ENCODE peak calls at places on chromosomes 11 and 22, in four cellular contexts. R is HepG2, K is K562, B is H1. N is an unnamed sample.

GRCh38 chr11:62147545-62147944 is 23.7 kb downstream of the INCENP start:
- DNase-seq in K (no peak), B (no peak), R (no peak), N (no peak)

GRCh38 chr22:32819120-32819519 is 17.6 kb downstream of the TIMP3 start:
- DNase-seq in R (no peak), K (no peak), B (no peak), N (no peak)

GRCh38 chr11:68010058-68011041 is at the start of gene ALDH3B1:
- DNase-seq in R (peak), B (no peak), K (peak), N (peak)

GRCh38 chr11:96310236-96310635 is 32.8 kb downstream of the MAML2 start:
- DNase-seq in R (no peak), K (no peak), B (no peak), N (no peak)

GRCh38 chr11:109421981-109422590 is at the start of gene C11orf87:
- DNase-seq in K (no peak), R (no peak), B (peak), N (no peak)

GRCh38 chr11:121761171-121761570 is 308.4 kb upstream of the SORL1-AS1 start:
- DNase-seq in R (no peak), K (no peak), B (no peak), N (no peak)

GRCh38 chr11:117941163-117941707 is 12.0 kb upstream of the TMPRSS13 start:
- DNase-seq in B (no peak), R (no peak), K (no peak), N (no peak)

GRCh38 chr22:50505776-50506610 is 1.5 kb downstream of the LMF2 start:
- DNase-seq in R (no peak), K (no peak), B (no peak), N (no peak)

GRCh38 chr11:131677832-131678470 is 307.5 kb downstream of the NTM start:
- DNase-seq in K (no peak), B (no peak), R (no peak), N (no peak)

GRCh38 chr11:3161720-3162409 is 3.2 kb downstream of the OSBPL5 start:
- DNase-seq in K (no peak), B (no peak), R (no peak), N (no peak)

GRCh38 chr22:44000123-44000522 is 24.0 kb upstream of the PARVB start:
- DNase-seq in K (no peak), B (no peak), R (peak), N (no peak)

GRCh38 chr11:3109921-3110706 is 52.9 kb upstream of the CARS1 start:
- DNase-seq in K (peak), B (peak), R (peak), N (peak)

GRCh38 chr11:2211113-2211971 is 39.7 kb upstream of the TH start:
- DNase-seq in R (peak), B (no peak), K (no peak), N (no peak)

GRCh38 chr22:20766530-20766929 is 7.4 kb upstream of the SERPIND1 start:
- DNase-seq in R (no peak), K (no peak), B (no peak), N (no peak)

GRCh38 chr11:132158696-132159095 is 788.3 kb downstream of the NTM start:
- DNase-seq in K (no peak), R (no peak), B (no peak), N (no peak)

GRCh38 chr11:126257764-126258163 is 10.9 kb downstream of the SRPRA start:
- DNase-seq in K (no peak), B (no peak), R (no peak), N (no peak)

DNA sequence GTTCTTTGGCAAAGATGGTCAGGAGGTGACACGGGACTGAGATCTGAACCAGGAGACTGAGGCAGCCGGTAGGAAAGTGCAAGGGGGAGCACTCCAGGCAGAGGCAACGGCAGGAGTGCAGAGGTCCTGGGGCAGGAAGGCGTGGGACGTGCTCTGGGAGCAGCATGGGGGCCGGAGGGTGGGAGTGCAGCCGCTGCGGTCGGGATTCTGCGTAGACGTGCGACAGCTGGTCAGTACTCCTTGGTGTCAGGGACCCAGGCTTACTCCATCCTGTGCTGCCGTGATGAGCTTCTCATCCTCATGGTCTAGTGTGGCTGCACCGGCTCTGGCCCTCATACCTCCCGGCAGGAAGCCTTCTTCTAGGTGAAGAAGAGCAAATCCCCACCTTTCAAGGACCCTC is 16.9 kb upstream of the TRMU start:
- DNase-seq in R (no peak), K (no peak), B (no peak), N (no peak)
- TF ChIP-seq RFX5 in R (no peak), K (no peak), B (no peak), N (no peak)

GRCh38 chr11:85717360-85717927 is 31.4 kb upstream of the CCDC89 start:
- DNase-seq in B (no peak), R (no peak), K (no peak), N (no peak)

GRCh38 chr11:85723088-85723487 is 37.1 kb upstream of the CCDC89 start:
- DNase-seq in B (no peak), K (no peak), R (no peak), N (no peak)

GRCh38 chr11:85721191-85721590 is 35.2 kb upstream of the CCDC89 start:
- DNase-seq in K (no peak), R (no peak), B (no peak), N (no peak)

GRCh38 chr11:85718991-85719807 is 33.2 kb upstream of the CCDC89 start:
- DNase-seq in B (peak), R (peak), K (no peak), N (peak)

GRCh38 chr11:85718126-85718943 is 32.3 kb upstream of the CCDC89 start:
- DNase-seq in R (no peak), B (no peak), K (no peak), N (no peak)
- TF ChIP-seq JUN in R (no peak), B (no peak), K (no peak), N (no peak)

GRCh38 chr11:120131941-120132644 is 5.8 kb downstream of the TRIM29 start:
- DNase-seq in R (peak), B (no peak), K (no peak), N (no peak)
- TF ChIP-seq RFX5 in R (no peak), B (no peak), K (no peak), N (no peak)

DNA sequence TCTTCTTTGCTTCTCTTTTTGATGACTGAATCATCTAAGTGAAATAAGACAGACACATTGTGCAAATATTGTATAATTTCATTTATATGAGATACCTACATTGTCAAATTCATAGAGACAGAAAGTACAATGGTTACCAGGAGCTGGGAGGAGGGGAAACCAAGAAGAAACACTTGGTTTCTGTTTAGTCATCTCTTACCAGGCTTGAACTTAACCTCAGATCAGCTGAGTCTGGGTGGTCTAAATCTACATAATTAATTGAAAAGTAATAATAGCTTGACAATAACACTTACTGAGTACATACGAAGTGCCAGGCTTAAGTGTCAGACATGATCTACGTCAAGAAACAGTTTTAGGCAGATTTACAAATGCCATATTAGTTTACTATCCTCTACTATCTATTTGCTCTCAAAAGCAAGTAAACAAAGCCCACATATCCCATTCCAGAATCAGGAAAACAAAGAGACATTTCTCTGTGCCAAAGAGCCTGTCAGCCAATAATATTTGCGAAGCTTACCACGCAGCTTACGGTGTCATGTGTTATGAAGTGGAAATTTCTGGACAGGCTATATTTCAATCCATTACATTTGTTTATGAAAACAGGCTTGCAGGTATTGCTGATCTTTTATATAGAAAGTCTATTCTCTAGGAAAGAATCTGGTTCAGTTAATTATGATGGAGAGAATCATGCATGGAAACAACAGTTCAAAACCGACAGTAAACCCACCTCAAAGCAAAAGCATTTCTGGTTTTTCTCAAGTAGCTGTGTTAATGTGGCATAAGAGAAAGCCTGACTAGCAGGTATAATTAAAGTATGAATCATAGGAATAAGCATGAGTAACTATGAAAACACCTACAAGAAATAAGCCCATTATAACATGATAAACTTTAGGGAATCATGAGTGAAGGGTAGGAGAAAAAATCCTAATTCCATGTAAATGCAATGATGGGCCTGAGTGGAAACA is 2.7 kb upstream of the ARHGAP42 start:
- DNase-seq in B (no peak), K (no peak), R (peak), N (peak)
- TF ChIP-seq JUN in B (no peak), K (no peak), R (no peak), N (no peak)

DNA sequence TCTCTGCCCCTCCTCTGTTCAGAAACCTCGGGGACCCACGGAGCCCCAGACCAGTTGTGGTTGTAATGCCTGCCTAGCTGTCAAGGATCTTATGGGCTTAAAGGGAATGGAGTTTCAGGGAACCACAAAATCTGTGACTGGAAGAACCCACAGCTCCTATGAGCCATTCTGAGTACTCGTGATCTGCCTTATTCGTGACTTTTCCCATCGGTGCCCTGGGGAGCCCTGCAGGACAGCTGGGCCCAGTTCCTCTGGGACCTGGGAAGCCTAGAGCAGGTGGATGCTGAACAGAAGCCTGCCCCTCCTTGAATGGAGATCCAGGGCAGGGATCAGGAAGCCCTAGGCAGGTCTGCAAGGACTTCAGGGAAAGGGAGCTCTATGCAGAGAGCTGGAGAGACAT is 42.1 kb upstream of the TTC12 start:
- DNase-seq in R (no peak), K (no peak), B (no peak), N (no peak)
- TF ChIP-seq RFX5 in R (no peak), K (no peak), B (no peak), N (no peak)

GRCh38 chr11:69027704-69028372 is 14.8 kb upstream of the MRGPRF start:
- DNase-seq in K (no peak), B (no peak), R (peak), N (no peak)
- TF ChIP-seq JUN in K (no peak), B (no peak), R (no peak), N (no peak)